ENCODE peak calls at places on chromosome 6, in six cellular contexts. M is spleen, R is PC-9, I is adipocyte, B is fibroblast of the aortic adventitia, D is psoas muscle. U is an unnamed sample.

GRCh38 chr6:143673638-143674037 is 4.1 kb upstream of the PHACTR2 start:
- DNase-seq in M (no peak), R (peak), I (peak), B (peak), D (no peak), U (no peak)

GRCh38 chr6:169529931-169530761 is 171.7 kb downstream of the WDR27 start:
- DNase-seq in M (no peak), R (no peak), I (peak), B (peak), D (peak), U (peak)

GRCh38 chr6:50925981-50926380 is 107.3 kb downstream of the TFAP2B start:
- DNase-seq in M (no peak), R (no peak), I (no peak), B (peak), D (no peak), U (no peak)

GRCh38 chr6:43923376-43924221 is 153.6 kb downstream of the VEGFA start:
- DNase-seq in M (peak), R (peak), I (peak), B (peak), D (no peak), U (no peak)

GRCh38 chr6:13924949-13925881 is at the start of gene RNF182:
- DNase-seq in M (peak), R (peak), I (peak), B (no peak), D (no peak), U (no peak)

GRCh38 chr6:57242505-57242904 is 20.4 kb upstream of the RAB23 start:
- DNase-seq in M (no peak), R (no peak), I (peak), B (peak), D (no peak), U (no peak)

GRCh38 chr6:19866199-19866872 is 29.2 kb downstream of the ID4 start:
- DNase-seq in M (no peak), R (no peak), I (no peak), B (no peak), D (no peak), U (no peak)

GRCh38 chr6:147131728-147132127 is 72.5 kb upstream of the STXBP5 start:
- DNase-seq in M (no peak), R (no peak), I (peak), B (peak), D (no peak), U (no peak)

GRCh38 chr6:4017847-4018193 is 61.1 kb downstream of the FAM217A start:
- DNase-seq in M (no peak), R (no peak), I (peak), B (peak), D (no peak), U (no peak)

GRCh38 chr6:154154389-154154967 is 115.4 kb downstream of the OPRM1 start:
- DNase-seq in M (no peak), R (no peak), I (peak), B (peak), D (no peak), U (peak)

GRCh38 chr6:38510205-38510604 is 129.5 kb downstream of the BTBD9 start:
- DNase-seq in M (no peak), R (no peak), I (peak), B (peak), D (no peak), U (no peak)

GRCh38 chr6:79173378-79173777 is 61.1 kb downstream of the HMGN3 start:
- DNase-seq in M (no peak), R (no peak), I (no peak), B (no peak), D (no peak), U (no peak)

GRCh38 chr6:164273491-164273890 is 859.0 kb downstream of the QKI start:
- DNase-seq in M (no peak), R (no peak), I (no peak), B (no peak), D (no peak), U (no peak)

GRCh38 chr6:111184827-111185567 is 97.7 kb downstream of the SLC16A10 start:
- DNase-seq in M (no peak), R (no peak), I (no peak), B (no peak), D (no peak), U (no peak)

GRCh38 chr6:112041535-112041934 is 12.4 kb upstream of the CCN6 start:
- DNase-seq in M (no peak), R (no peak), I (no peak), B (no peak), D (no peak), U (no peak)

DNA sequence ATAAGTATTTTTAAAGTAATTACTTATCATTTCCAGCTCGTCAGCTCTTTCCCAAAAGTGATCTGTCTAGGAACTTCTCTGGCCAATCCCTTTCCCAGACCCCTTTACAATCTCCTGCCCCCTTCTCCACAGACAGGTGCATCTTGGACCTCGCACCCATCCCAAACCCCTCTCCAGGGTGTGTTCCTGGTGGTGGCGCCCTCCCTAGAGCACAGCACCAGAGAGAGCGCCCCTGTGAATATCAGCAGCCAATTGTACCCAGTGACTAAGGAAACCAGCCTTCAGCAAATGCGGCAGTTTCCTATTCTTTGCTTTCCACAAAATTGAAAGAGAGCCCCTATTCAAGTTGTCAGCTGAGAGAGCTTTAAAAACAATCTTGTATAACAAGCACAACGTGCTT is 157.7 kb downstream of the RNASET2 start:
- DNase-seq in M (no peak), R (no peak), I (no peak), B (no peak), D (no peak), U (no peak)
- H3K4me3 ChIP-seq in M (no peak), R (no peak), I (no peak), B (no peak), D (no peak), U (no peak)

DNA sequence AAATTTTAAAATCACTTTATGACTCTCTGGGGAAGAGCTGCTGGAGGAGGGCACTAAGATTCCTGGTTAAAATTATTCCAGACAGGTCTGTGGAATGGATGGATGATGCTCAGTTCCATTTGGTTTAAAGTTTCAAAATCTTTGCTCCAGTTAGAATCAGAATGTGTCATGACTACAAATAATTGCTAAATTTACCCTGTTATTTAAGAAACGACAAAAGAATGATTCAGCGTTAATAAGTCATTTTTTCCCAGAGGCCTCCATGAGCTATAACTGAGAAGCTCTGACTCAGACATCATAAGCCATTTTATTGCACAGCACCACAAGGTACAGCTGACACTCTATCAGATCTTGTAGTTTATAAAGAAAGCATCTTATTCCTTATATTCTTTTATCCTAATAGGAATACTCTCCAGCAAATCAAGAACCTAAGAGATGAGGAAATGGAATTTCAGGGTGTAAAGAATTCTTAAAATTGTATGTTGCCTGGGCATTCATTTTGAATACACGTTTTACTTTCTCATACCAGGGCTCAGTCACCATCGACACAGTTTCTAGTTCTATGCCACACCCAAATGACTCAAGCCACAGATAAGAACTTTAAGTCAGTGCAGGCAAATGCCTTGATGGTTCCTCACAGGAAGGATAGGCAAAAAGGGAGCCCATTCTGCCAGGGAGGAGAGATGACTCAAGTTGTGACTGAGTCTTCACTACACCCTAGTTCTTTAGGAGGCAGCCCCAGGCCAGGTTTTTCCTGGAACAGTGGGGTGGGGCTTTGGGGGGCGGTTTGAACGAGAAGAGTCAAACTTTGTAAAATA is 636.0 kb downstream of the MMUT start:
- DNase-seq in M (no peak), R (peak), I (peak), B (peak), D (no peak), U (no peak)
- H3K4me3 ChIP-seq in M (no peak), R (peak), I (peak), B (no peak), D (no peak), U (no peak)

GRCh38 chr6:130947464-130947863 is 115.6 kb downstream of the EPB41L2 start:
- DNase-seq in M (no peak), R (no peak), I (no peak), B (no peak), D (no peak), U (no peak)
- H3K4me3 ChIP-seq in M (no peak), R (no peak), I (no peak), B (no peak), D (no peak), U (no peak)

DNA sequence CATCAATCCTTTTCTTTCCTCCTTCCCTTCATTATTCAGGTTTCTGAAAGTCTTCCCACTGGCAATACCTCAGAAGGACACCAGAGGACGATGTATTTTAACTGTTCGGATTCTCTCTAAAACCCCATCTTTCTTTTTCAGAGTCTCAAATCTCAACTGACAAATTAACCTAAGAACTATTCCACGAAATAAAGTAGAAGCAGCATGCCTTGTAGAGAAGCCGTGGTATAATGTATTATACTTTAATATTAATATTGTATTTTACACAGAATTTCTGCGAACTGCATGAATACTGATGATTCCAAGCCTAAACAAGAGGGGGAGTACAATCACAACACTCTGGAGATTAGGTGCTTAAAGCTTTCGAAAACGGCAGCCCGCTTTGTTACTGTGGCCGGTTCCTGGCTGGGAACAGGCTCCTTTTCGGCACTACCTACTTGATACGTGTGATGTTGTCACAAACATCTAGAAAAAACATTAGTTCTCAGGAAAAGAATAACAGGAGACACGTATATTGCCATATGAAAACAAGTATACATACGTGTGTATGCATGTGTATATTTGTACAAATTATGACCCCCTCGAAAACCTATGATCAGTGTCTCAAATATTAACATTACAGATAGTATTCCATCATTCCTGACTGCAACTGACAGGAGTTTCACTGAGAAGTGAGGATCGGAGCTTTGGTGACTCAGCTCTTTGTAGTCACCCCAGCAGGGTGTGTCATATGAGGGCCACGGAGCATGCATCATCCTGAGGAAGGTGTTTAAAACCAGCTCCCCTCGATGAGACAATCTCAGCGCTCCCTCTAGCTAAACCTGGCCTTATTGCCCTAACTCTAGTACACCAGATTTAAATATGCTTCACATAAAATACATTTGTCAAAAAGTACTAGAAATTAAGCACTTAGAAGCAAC is 319.7 kb upstream of the TCF21 start:
- DNase-seq in M (no peak), R (peak), I (peak), B (peak), D (peak), U (peak)
- H3K4me3 ChIP-seq in M (no peak), R (peak), I (peak), B (peak), D (peak), U (peak)

GRCh38 chr6:140897804-140898573 is 1234.7 kb upstream of the GJE1 start:
- DNase-seq in M (peak), R (peak), I (no peak), B (no peak), D (no peak), U (no peak)
- H3K4me3 ChIP-seq in M (no peak), R (peak), I (no peak), B (peak), D (no peak), U (no peak)